ENCODE peak calls at places on chromosomes 16 and 17, in four cellular contexts. N, Z, I and Y are unnamed samples.

GRCh38 chr16:22313141-22313781 is 16.1 kb downstream of the POLR3E start:
- DNase-seq in I (no peak), N (no peak), Z (no peak), Y (no peak)

GRCh38 chr16:31094088-31094423 is 541 bp downstream of the VKORC1 start:
- DNase-seq in N (no peak), I (no peak), Z (no peak), Y (no peak)

GRCh38 chr16:68242926-68243858 is 2.0 kb upstream of the PLA2G15 start:
- DNase-seq in I (no peak), Z (no peak), N (no peak), Y (no peak)

GRCh38 chr16:20747030-20747816 is 5.6 kb upstream of the THUMPD1 start:
- DNase-seq in N (no peak), Z (no peak), I (no peak), Y (no peak)

GRCh38 chr16:87472142-87472778 is 20.6 kb downstream of the ZCCHC14 start:
- DNase-seq in N (no peak), Z (no peak), I (no peak), Y (no peak)

GRCh38 chr17:40371261-40371929 is 6.9 kb upstream of the GJD3 start:
- DNase-seq in N (peak; percentile 25), I (peak; percentile 39), Z (no peak), Y (no peak)

GRCh38 chr16:10598157-10598556 is 17.8 kb upstream of the EMP2 start:
- DNase-seq in I (no peak), Z (no peak), N (no peak), Y (no peak)

GRCh38 chr16:75066861-75067447 is 49.6 kb downstream of the LDHD start:
- DNase-seq in N (no peak), Z (no peak), I (no peak), Y (no peak)

GRCh38 chr17:62105361-62105760 is 40.3 kb upstream of the MED13 start:
- DNase-seq in Z (no peak), N (no peak), I (no peak), Y (no peak)

GRCh38 chr17:61475726-61476125 is 23.5 kb downstream of the TBX4 start:
- DNase-seq in I (no peak), Z (no peak), N (no peak), Y (peak; percentile 13)

GRCh38 chr17:41529491-41529915 is 1.4 kb upstream of the KRT19 start:
- DNase-seq in N (peak; percentile 58), I (no peak), Z (no peak), Y (no peak)

GRCh38 chr17:39132192-39132600 is 19.2 kb downstream of the PLXDC1 start:
- DNase-seq in Z (no peak), I (no peak), N (no peak), Y (peak; percentile 90)

GRCh38 chr17:42118545-42118944 is 2.6 kb downstream of the KAT2A start:
- DNase-seq in N (peak; percentile 48), I (peak; percentile 62), Z (peak; percentile 44), Y (no peak)

GRCh38 chr17:78684026-78684425 is 98.0 kb downstream of the CYTH1 start:
- DNase-seq in N (no peak), Z (no peak), I (no peak), Y (no peak)

GRCh38 chr16:27928542-27928941 is 135.0 kb downstream of the GSG1L start:
- DNase-seq in Z (no peak), I (no peak), N (no peak), Y (no peak)

GRCh38 chr16:30844671-30845449 is 49.0 kb downstream of the BCL7C start:
- DNase-seq in I (peak; percentile 78), N (peak; percentile 55), Z (peak; percentile 71), Y (peak; percentile 84)

GRCh38 chr17:45288825-45289224 is 26.9 kb upstream of the SPATA32 start:
- DNase-seq in Z (no peak), I (no peak), N (peak; percentile 66), Y (no peak)

GRCh38 chr17:70896843-70897242 is 727.5 kb downstream of the KCNJ2 start:
- DNase-seq in Z (no peak), N (no peak), I (no peak), Y (peak; percentile 5)

GRCh38 chr17:74954665-74955421 is 17.7 kb downstream of the HID1 start:
- DNase-seq in I (no peak), N (no peak), Z (no peak), Y (no peak)

GRCh38 chr17:5705081-5705875 is 121.0 kb upstream of the NLRP1 start:
- DNase-seq in N (no peak), I (peak; percentile 33), Z (no peak), Y (peak; percentile 5)